ENCODE peak calls at places on chromosomes 5 and 9, in six cellular contexts. F, W, U, M, S and L are unnamed samples.

GRCh38 chr9:113150670-113151591 is at the start of gene SLC31A2:
- DNase-seq in U (peak; percentile 76), S (peak; percentile 71), W (peak; percentile 79), F (peak; percentile 77), M (peak; percentile 94), L (peak; percentile 11)

GRCh38 chr9:107292811-107293554 is 9.9 kb downstream of the RAD23B start:
- DNase-seq in F (no peak), M (no peak), U (no peak), S (no peak), W (no peak), L (no peak)

GRCh38 chr9:69444791-69445190 is 119.8 kb downstream of the ENTREP1 start:
- DNase-seq in F (no peak), S (peak; percentile 67), U (peak; percentile 19), W (no peak), M (no peak), L (no peak)

GRCh38 chr5:73434921-73435320 is 13.7 kb downstream of the FOXD1 start:
- DNase-seq in F (no peak), U (no peak), M (no peak), W (no peak), S (no peak), L (no peak)

GRCh38 chr5:113050606-113051391 is 74.2 kb downstream of the DCP2 start:
- DNase-seq in S (peak; percentile 88), F (peak; percentile 80), U (peak; percentile 89), M (no peak), W (peak; percentile 76), L (peak; percentile 43)

GRCh38 chr5:139418804-139419203 is 14.9 kb upstream of the SPATA24 start:
- DNase-seq in F (no peak), U (no peak), S (no peak), W (no peak), M (no peak), L (no peak)

GRCh38 chr9:118366228-118366627 is 662.0 kb downstream of the TLR4 start:
- DNase-seq in F (no peak), M (no peak), S (no peak), W (no peak), U (no peak), L (no peak)

GRCh38 chr9:98410185-98410697 is 154.8 kb upstream of the TBC1D2 start:
- DNase-seq in S (peak; percentile 85), W (peak; percentile 89), M (peak; percentile 88), F (peak; percentile 85), U (peak; percentile 93), L (peak; percentile 78)

GRCh38 chr5:133245191-133246052 is 193.6 kb downstream of the HSPA4 start:
- DNase-seq in M (peak; percentile 77), W (peak; percentile 86), S (peak; percentile 98), U (peak; percentile 69), F (peak; percentile 89), L (peak; percentile 37)

GRCh38 chr9:86093788-86094555 is 5.4 kb downstream of the GOLM1 start:
- DNase-seq in U (no peak), M (peak; percentile 4), W (no peak), S (no peak), F (peak; percentile 77), L (no peak)

GRCh38 chr5:141734501-141735231 is 52.6 kb upstream of the ARAP3 start:
- DNase-seq in S (peak; percentile 33), F (peak; percentile 78), W (peak; percentile 83), U (peak; percentile 51), M (peak; percentile 55), L (peak; percentile 4)

GRCh38 chr9:132008184-132008781 is 71.4 kb downstream of the MED27 start:
- DNase-seq in U (no peak), W (no peak), S (peak; percentile 52), F (peak; percentile 33), M (no peak), L (no peak)

GRCh38 chr9:109475526-109475925 is 22.6 kb downstream of the PTPN3 start:
- DNase-seq in S (no peak), F (no peak), M (no peak), W (no peak), U (no peak), L (no peak)

GRCh38 chr5:61431923-61432620 is 100.0 kb downstream of the ZSWIM6 start:
- DNase-seq in M (no peak), F (no peak), U (no peak), W (no peak), S (peak; percentile 45), L (no peak)

GRCh38 chr5:161411156-161411555 is 135.4 kb downstream of the GABRB2 start:
- DNase-seq in F (no peak), W (no peak), S (no peak), U (no peak), M (no peak), L (no peak)

GRCh38 chr5:54663876-54664275 is 146.3 kb downstream of the SNX18 start:
- DNase-seq in F (peak; percentile 93), M (no peak), W (peak; percentile 95), U (peak; percentile 99), S (peak; percentile 97), L (peak; percentile 91)

GRCh38 chr9:120787906-120788305 is 5.3 kb downstream of the FBXW2 start:
- DNase-seq in W (no peak), S (no peak), M (no peak), U (no peak), F (no peak), L (no peak)
- H3K4me3 ChIP-seq in W (no peak overlapping the region), S (no peak overlapping the region), M (no peak overlapping the region), U (no peak overlapping the region), F (no peak overlapping the region), L (no peak overlapping the region)

GRCh38 chr9:76655970-76656369 is 108.3 kb upstream of the PCA3 start:
- DNase-seq in M (no peak), W (peak; percentile 46), U (no peak), S (peak; percentile 26), F (peak; percentile 49), L (no peak)

GRCh38 chr9:76662476-76663281 is 101.6 kb upstream of the PCA3 start:
- DNase-seq in W (no peak), M (no peak), U (no peak), S (no peak), F (no peak), L (no peak)

GRCh38 chr9:76657265-76657664 is 107.0 kb upstream of the PCA3 start:
- DNase-seq in S (peak; percentile 33), M (no peak), F (no peak), W (no peak), U (no peak), L (no peak)

GRCh38 chr9:76655121-76655531 is 109.1 kb upstream of the PCA3 start:
- DNase-seq in M (no peak), S (peak; percentile 74), U (no peak), F (peak; percentile 83), W (peak; percentile 63), L (no peak)

GRCh38 chr9:76658510-76659231 is 105.6 kb upstream of the PCA3 start:
- DNase-seq in F (peak; percentile 92), S (peak; percentile 48), W (peak; percentile 86), M (peak; percentile 28), U (peak; percentile 76), L (peak; percentile 52)
- TF ChIP-seq CTCF in F (peak; percentile 71), S (peak; percentile 78), W (peak; percentile 76), M (peak; percentile 45), U (peak; percentile 81), L (peak; percentile 69)

DNA sequence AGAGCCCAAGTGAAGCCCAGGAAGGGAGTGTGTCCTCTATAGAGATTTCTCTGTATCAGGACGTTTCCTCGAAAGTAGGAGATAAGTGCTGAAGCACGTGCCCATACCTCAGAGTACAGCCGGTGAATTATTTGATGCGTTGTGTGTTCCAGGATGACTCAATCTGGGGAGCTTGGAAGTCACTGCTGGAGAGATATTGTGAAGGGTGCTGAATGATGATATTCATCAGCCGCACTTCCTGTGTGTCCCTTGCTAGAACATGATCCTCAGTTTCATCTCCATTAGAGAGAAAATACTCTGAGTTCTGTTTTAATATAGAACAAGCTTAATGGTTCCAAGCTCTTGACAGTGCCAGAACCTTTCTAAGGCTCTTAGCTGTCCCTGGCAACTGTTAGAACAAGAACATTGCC is 402.3 kb upstream of the ADAMTSL1 start:
- DNase-seq in W (peak; percentile 9), F (no peak), M (no peak), U (peak; percentile 10), S (peak; percentile 12), L (no peak)
- H3K4me3 ChIP-seq in W (no peak overlapping the region), F (no peak overlapping the region), M (no peak overlapping the region), U (no peak overlapping the region), S (no peak overlapping the region), L (no peak overlapping the region)

GRCh38 chr5:81241001-81241400 is 7.9 kb downstream of the CKMT2 start:
- DNase-seq in W (no peak), S (no peak), F (no peak), U (no peak), M (no peak), L (no peak)
- TF ChIP-seq CTCF in W (no peak), S (no peak), F (no peak), U (no peak), M (no peak), L (no peak)

GRCh38 chr5:111748304-111748763 is 8.7 kb downstream of the NREP start:
- DNase-seq in S (peak; percentile 97), M (no peak), W (peak; percentile 77), F (peak; percentile 81), U (peak; percentile 82), L (no peak)
- H3K4me3 ChIP-seq in S (peak overlapping the region; percentile 15), M (no peak overlapping the region), W (no peak overlapping the region), F (no peak overlapping the region), U (peak overlapping the region; percentile 12), L (no peak overlapping the region)

DNA sequence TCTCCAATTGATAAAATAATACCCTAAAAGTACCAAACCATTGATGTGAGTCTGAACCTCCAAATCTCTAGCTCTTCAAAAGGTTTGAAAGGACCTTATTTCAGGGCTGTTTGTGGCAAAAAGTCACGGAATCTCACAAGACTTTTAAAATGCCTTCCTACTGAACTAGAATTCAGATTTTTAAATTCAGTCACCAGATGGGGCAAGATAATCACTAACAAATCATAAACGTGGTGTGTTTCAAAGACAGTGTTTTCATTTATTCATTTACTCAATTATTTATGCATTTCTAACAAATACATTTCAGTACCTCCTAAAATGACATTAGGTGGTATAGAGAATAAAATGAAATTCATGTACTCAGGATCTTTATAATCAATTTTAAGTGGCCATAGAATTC is 68.2 kb upstream of the SMC2 start:
- DNase-seq in F (peak; percentile 14), S (no peak), M (no peak), U (peak; percentile 6), W (peak; percentile 8), L (no peak)
- TF ChIP-seq CTCF in F (no peak), S (no peak), M (no peak), U (no peak), W (no peak), L (no peak)

GRCh38 chr5:93583799-93584530 is 943 bp downstream of the NR2F1 start:
- DNase-seq in S (no peak), F (no peak), U (peak; percentile 74), W (peak; percentile 65), M (peak; percentile 22), L (no peak)

GRCh38 chr5:93585054-93585751 is 2.2 kb downstream of the NR2F1 start:
- DNase-seq in M (no peak), U (peak; percentile 33), F (peak; percentile 23), S (no peak), W (no peak), L (no peak)

GRCh38 chr5:93585753-93586385 is 2.8 kb downstream of the NR2F1 start:
- DNase-seq in F (peak; percentile 50), S (no peak), W (no peak), M (no peak), U (no peak), L (no peak)

GRCh38 chr5:93583525-93583798 is 440 bp downstream of the NR2F1 start:
- DNase-seq in S (no peak), F (peak; percentile 78), M (no peak), U (no peak), W (no peak), L (no peak)

GRCh38 chr5:93584531-93585053 is 1.6 kb downstream of the NR2F1 start:
- DNase-seq in U (no peak), M (no peak), F (peak; percentile 53), S (no peak), W (no peak), L (no peak)
- H3K4me3 ChIP-seq in U (peak overlapping the region; percentile 85), M (peak overlapping the region; percentile 8), F (peak overlapping the region; percentile 69), S (peak overlapping the region; percentile 93), W (peak overlapping the region; percentile 89), L (peak overlapping the region; percentile 68)

GRCh38 chr5:35229076-35230042 is 928 bp downstream of the PRLR start:
- DNase-seq in U (no peak), M (no peak), S (no peak), W (no peak), F (no peak), L (no peak)
- TF ChIP-seq CTCF in U (no peak), M (no peak), S (no peak), W (no peak), F (no peak), L (no peak)